ENCODE peak calls at places on chromosomes 7 and 10, in five cellular contexts. One of them, this sample, is unnamed.

GRCh38 chr7:137903382-137904169 is 56.8 kb upstream of the DGKI start:
- DNase-seq in endothelial cell of umbilical vein: peak; percentile 79
- DNase-seq in HepG2: peak; percentile 70
- DNase-seq in H1: peak; percentile 60
- DNase-seq in SK-N-SH: peak; percentile 81
- DNase-seq in this sample: peak; percentile 57

GRCh38 chr10:133489816-133490588 is 36.3 kb downstream of the SCART1 start:
- DNase-seq in SK-N-SH: no peak
- DNase-seq in endothelial cell of umbilical vein: no peak
- DNase-seq in H1: no peak
- DNase-seq in HepG2: no peak
- DNase-seq in this sample: no peak

GRCh38 chr7:100102950-100103840 is 1.8 kb downstream of the AP4M1 start:
- DNase-seq in HepG2: no peak
- DNase-seq in H1: no peak
- DNase-seq in SK-N-SH: peak; percentile 29
- DNase-seq in endothelial cell of umbilical vein: no peak
- DNase-seq in this sample: no peak

GRCh38 chr10:77602231-77602912 is 35.2 kb downstream of the KCNMA1 start:
- DNase-seq in SK-N-SH: no peak
- DNase-seq in H1: no peak
- DNase-seq in endothelial cell of umbilical vein: no peak
- DNase-seq in HepG2: no peak
- DNase-seq in this sample: no peak

GRCh38 chr10:84600947-84601346 is 272.6 kb downstream of the CCSER2 start:
- DNase-seq in endothelial cell of umbilical vein: no peak
- DNase-seq in HepG2: no peak
- DNase-seq in SK-N-SH: no peak
- DNase-seq in H1: no peak
- DNase-seq in this sample: no peak

GRCh38 chr7:29946428-29947186 is 43.0 kb downstream of the SCRN1 start:
- DNase-seq in HepG2: peak; percentile 19
- DNase-seq in H1: peak; percentile 54
- DNase-seq in endothelial cell of umbilical vein: peak; percentile 40
- DNase-seq in SK-N-SH: peak; percentile 38
- DNase-seq in this sample: peak; percentile 42

GRCh38 chr10:75951026-75951589 is 519.7 kb downstream of the LRMDA start:
- DNase-seq in SK-N-SH: no peak
- DNase-seq in H1: no peak
- DNase-seq in HepG2: no peak
- DNase-seq in endothelial cell of umbilical vein: no peak
- DNase-seq in this sample: no peak

GRCh38 chr10:28592953-28593352 is 60.0 kb downstream of the WAC start:
- DNase-seq in HepG2: peak; percentile 16
- DNase-seq in endothelial cell of umbilical vein: peak; percentile 45
- DNase-seq in SK-N-SH: no peak
- DNase-seq in H1: no peak
- DNase-seq in this sample: peak; percentile 2

GRCh38 chr10:26334932-26335573 is 103.1 kb upstream of the APBB1IP start:
- DNase-seq in HepG2: peak; percentile 50
- DNase-seq in SK-N-SH: peak; percentile 43
- DNase-seq in H1: peak; percentile 58
- DNase-seq in endothelial cell of umbilical vein: peak; percentile 28
- DNase-seq in this sample: peak; percentile 66

GRCh38 chr7:86911703-86912102 is 147.8 kb downstream of the ELAPOR2 start:
- DNase-seq in H1: no peak
- DNase-seq in HepG2: peak; percentile 3
- DNase-seq in SK-N-SH: no peak
- DNase-seq in endothelial cell of umbilical vein: no peak
- DNase-seq in this sample: no peak

GRCh38 chr7:29878081-29878688 is 71.9 kb downstream of the WIPF3 start:
- DNase-seq in HepG2: peak; percentile 20
- DNase-seq in H1: no peak
- DNase-seq in endothelial cell of umbilical vein: peak; percentile 74
- DNase-seq in SK-N-SH: peak; percentile 79
- DNase-seq in this sample: no peak

GRCh38 chr7:113143486-113144257 is 25.3 kb upstream of the SMIM30 start:
- DNase-seq in endothelial cell of umbilical vein: no peak
- DNase-seq in HepG2: no peak
- DNase-seq in SK-N-SH: no peak
- DNase-seq in H1: no peak
- DNase-seq in this sample: no peak

GRCh38 chr7:113137241-113137640 is 18.9 kb upstream of the SMIM30 start:
- DNase-seq in endothelial cell of umbilical vein: no peak
- DNase-seq in H1: no peak
- DNase-seq in HepG2: no peak
- DNase-seq in SK-N-SH: no peak
- DNase-seq in this sample: no peak

GRCh38 chr7:113144839-113145238 is 26.5 kb upstream of the SMIM30 start:
- DNase-seq in SK-N-SH: no peak
- DNase-seq in HepG2: no peak
- DNase-seq in endothelial cell of umbilical vein: no peak
- DNase-seq in H1: no peak
- DNase-seq in this sample: no peak

GRCh38 chr7:113140956-113141355 is 22.6 kb upstream of the SMIM30 start:
- DNase-seq in SK-N-SH: no peak
- DNase-seq in endothelial cell of umbilical vein: no peak
- DNase-seq in H1: no peak
- DNase-seq in HepG2: no peak
- DNase-seq in this sample: no peak

DNA sequence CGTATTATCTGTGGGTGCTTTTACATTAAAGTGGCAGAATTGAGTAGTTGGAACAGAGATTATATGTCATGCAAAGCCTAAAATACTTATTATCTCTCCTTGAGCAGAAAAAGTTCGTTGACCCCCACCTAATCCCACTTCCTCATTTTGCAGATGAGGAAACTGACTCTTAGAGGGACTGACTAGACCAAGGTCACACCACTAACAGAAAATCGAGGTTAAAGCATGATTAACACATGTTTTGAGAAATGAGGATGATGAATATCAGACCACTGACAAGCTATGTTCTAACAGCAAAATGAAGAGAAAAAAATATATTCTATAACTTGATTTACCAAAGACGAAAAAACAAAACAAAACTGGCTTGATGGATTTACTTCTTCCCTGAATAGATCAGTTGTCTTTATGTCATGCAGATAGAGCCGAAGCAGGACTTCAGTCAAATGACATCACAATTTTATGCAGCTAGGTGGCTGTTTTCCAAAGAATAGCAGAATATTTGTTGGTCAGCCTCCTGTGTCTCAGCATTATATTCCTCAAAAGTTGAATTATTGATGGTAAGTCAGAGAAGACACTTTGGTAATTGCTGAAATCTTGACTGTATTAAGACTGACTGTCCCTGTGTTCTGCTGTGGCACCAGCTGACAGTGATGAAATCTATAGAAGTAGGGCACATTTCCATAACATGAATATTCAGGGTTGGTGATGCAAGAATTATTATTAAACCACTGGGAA is 24.2 kb upstream of the SMIM30 start:
- DNase-seq in HepG2: no peak
- DNase-seq in H1: no peak
- DNase-seq in endothelial cell of umbilical vein: no peak
- DNase-seq in SK-N-SH: no peak
- DNase-seq in this sample: no peak
- TF ChIP-seq POLR2AphosphoS5 in HepG2: no peak
- TF ChIP-seq POLR2AphosphoS5 in H1: no peak
- TF ChIP-seq POLR2AphosphoS5 in endothelial cell of umbilical vein: no peak
- TF ChIP-seq POLR2AphosphoS5 in SK-N-SH: no peak
- TF ChIP-seq POLR2AphosphoS5 in this sample: no peak

GRCh38 chr7:1346851-1347250 is 112.4 kb downstream of the MICALL2 start:
- DNase-seq in H1: no peak
- DNase-seq in HepG2: no peak
- DNase-seq in SK-N-SH: no peak
- DNase-seq in endothelial cell of umbilical vein: no peak
- DNase-seq in this sample: no peak

GRCh38 chr7:1348836-1349335 is 110.4 kb downstream of the MICALL2 start:
- DNase-seq in SK-N-SH: no peak
- DNase-seq in H1: no peak
- DNase-seq in HepG2: no peak
- DNase-seq in endothelial cell of umbilical vein: no peak
- DNase-seq in this sample: no peak

GRCh38 chr7:1351881-1352625 is 107.2 kb downstream of the MICALL2 start:
- DNase-seq in H1: no peak
- DNase-seq in HepG2: no peak
- DNase-seq in SK-N-SH: no peak
- DNase-seq in endothelial cell of umbilical vein: no peak
- DNase-seq in this sample: no peak

GRCh38 chr7:1348096-1348835 is 111.0 kb downstream of the MICALL2 start:
- DNase-seq in H1: no peak
- DNase-seq in SK-N-SH: peak; percentile 63
- DNase-seq in HepG2: no peak
- DNase-seq in endothelial cell of umbilical vein: no peak
- DNase-seq in this sample: no peak

DNA sequence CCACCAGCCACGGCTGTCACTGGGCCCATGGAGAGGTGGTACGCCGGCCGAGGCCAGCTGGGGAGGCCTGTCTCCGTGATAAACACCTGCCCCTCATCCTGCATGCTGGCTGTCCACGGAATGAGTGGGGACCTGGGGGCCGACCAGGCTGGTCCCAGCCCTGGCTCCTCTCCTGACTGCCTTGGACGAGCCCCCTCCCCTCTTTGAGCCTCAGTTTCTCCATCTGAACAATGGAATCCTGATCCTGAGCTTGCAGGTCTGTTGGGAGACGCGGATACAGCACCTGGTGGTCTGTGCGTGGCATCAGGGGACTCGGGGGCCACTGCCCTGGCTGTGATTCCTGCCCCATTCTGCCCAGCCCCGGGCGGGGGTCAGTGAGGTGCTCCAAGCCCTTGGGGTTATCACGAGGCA is 109.9 kb downstream of the MICALL2 start:
- DNase-seq in HepG2: no peak
- DNase-seq in SK-N-SH: no peak
- DNase-seq in H1: no peak
- DNase-seq in endothelial cell of umbilical vein: no peak
- DNase-seq in this sample: no peak
- TF ChIP-seq MAX in HepG2: no peak
- TF ChIP-seq MAX in SK-N-SH: no peak
- TF ChIP-seq MAX in H1: no peak
- TF ChIP-seq MAX in endothelial cell of umbilical vein: no peak
- TF ChIP-seq MAX in this sample: no peak

DNA sequence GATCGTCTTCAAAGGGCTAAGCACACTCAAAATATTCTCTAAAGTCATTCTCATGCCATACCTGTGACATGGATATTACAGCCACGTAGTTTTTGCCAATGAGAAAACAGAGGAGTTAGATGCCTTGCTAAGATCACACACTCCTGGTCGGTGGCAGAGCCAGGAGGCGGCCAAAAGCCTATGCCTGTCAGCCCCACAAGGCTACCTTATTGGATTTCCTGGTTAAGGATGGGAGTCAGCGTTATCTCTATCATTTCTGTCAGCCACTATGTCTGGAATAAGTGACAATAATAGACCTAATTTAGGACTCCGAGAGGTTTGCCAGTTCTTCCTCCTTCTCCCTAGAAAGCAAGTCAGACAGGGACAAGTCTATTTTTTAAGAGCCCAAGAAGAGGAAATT is 250.8 kb downstream of the TRIL start:
- DNase-seq in endothelial cell of umbilical vein: no peak
- DNase-seq in H1: no peak
- DNase-seq in SK-N-SH: no peak
- DNase-seq in HepG2: no peak
- DNase-seq in this sample: no peak
- H3K4me1 ChIP-seq in endothelial cell of umbilical vein: no peaks in the 10 kb centered on the region
- H3K4me1 ChIP-seq in H1: no peaks in the 10 kb centered on the region
- H3K4me1 ChIP-seq in SK-N-SH: no peaks in the 10 kb centered on the region
- H3K4me1 ChIP-seq in HepG2: no peaks in the 10 kb centered on the region
- H3K4me1 ChIP-seq in this sample: no peaks in the 10 kb centered on the region

GRCh38 chr10:51046668-51047067 is 27.6 kb upstream of the PRKG1 start:
- DNase-seq in SK-N-SH: no peak
- DNase-seq in endothelial cell of umbilical vein: no peak
- DNase-seq in H1: no peak
- DNase-seq in HepG2: no peak
- DNase-seq in this sample: no peak
- TF ChIP-seq POLR2AphosphoS5 in SK-N-SH: no peak
- TF ChIP-seq POLR2AphosphoS5 in endothelial cell of umbilical vein: no peak
- TF ChIP-seq POLR2AphosphoS5 in H1: no peak
- TF ChIP-seq POLR2AphosphoS5 in HepG2: no peak
- TF ChIP-seq POLR2AphosphoS5 in this sample: no peak

DNA sequence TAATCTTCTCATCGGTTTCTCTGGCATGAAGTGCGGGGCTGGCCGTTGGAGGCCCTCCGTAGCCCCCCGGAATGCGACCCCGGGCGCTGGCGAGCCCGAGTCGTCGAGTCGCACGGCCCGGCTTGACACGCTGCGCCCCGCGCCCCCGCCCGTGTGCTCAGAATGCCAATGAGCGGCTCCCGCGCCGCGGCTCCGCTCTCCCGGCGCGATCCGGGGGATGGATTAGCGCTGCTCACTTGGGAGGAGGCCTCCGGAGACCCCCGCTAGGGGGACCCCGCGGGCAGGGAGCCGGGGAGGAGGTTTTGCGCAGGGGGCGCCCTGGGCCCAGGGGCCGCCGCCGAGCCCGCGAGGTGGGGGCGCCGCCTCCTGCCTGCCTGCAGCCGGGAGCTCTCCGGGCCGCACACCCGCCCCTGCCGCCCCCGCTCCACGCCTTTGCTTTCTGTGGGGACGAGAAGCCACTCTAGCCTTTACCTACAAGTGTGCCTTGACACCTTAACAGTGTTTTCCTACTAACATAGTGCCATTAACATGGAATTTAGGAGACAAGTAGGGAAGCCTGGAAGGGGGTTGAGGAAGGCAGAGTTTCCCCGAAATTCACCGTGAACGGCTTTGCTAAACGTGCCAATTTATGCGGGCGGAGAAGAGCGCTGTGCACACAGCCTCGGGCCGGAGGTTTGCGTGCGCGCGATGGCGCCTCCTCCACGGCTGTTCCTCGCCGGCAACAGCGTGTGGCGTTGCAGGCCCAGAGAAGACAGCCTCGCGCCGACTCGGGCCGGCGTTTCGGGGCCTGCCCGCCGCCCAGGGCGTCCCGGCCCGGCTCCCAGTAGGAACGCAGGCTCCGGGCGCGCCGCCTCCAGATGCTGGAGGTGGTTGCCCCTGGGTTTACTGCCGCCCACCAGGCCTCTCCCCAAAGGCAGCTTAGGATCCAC is 7.1 kb downstream of the SHH start:
- DNase-seq in H1: peak; percentile 96
- DNase-seq in HepG2: no peak
- DNase-seq in SK-N-SH: peak; percentile 99
- DNase-seq in endothelial cell of umbilical vein: peak; percentile 69
- DNase-seq in this sample: no peak
- TF ChIP-seq MAX in H1: peak; percentile 84
- TF ChIP-seq MAX in HepG2: no peak
- TF ChIP-seq MAX in SK-N-SH: peak; percentile 51
- TF ChIP-seq MAX in endothelial cell of umbilical vein: no peak
- TF ChIP-seq MAX in this sample: no peak

GRCh38 chr7:23369100-23369499 is 70.0 kb downstream of the MALSU1 start:
- DNase-seq in HepG2: no peak
- DNase-seq in H1: no peak
- DNase-seq in SK-N-SH: no peak
- DNase-seq in endothelial cell of umbilical vein: no peak
- DNase-seq in this sample: no peak
- H3K4me1 ChIP-seq in HepG2: peaks cover 11% of the 10 kb centered on the region
- H3K4me1 ChIP-seq in H1: no peaks in the 10 kb centered on the region
- H3K4me1 ChIP-seq in SK-N-SH: peaks cover 16% of the 10 kb centered on the region
- H3K4me1 ChIP-seq in endothelial cell of umbilical vein: peaks cover 19% of the 10 kb centered on the region
- H3K4me1 ChIP-seq in this sample: peaks cover 21% of the 10 kb centered on the region

This sample was measured in HCT116.